ENCODE peak calls at places on chromosomes 7 and 10, in nine cellular contexts. D is ovary, N is A549, J is breast epithelium, C is IMR-90, I is stomach, L is Peyer's patch, F is testis, T is spleen. O is an unnamed sample.

GRCh38 chr10:132263866-132264265 is 43.9 kb downstream of the STK32C start:
- DNase-seq in F (no peak), T (peak), L (no peak), N (no peak), C (no peak), I (no peak), D (no peak), J (no peak), O (no peak)

GRCh38 chr7:151091003-151091402 is 4.7 kb downstream of the AGAP3 start:
- DNase-seq in L (no peak), C (no peak), J (no peak), T (no peak), D (no peak), N (no peak), F (no peak), I (no peak), O (no peak)

GRCh38 chr10:79479283-79479909 is 32.9 kb upstream of the EIF5AL1 start:
- DNase-seq in N (no peak), C (no peak), I (no peak), F (no peak), D (no peak), L (no peak), J (no peak), T (no peak), O (no peak)

GRCh38 chr7:696426-697258 is 29.9 kb upstream of the DNAAF5 start:
- DNase-seq in N (no peak), T (peak), J (no peak), F (no peak), L (no peak), C (no peak), D (no peak), I (no peak), O (no peak)

GRCh38 chr10:69878951-69879350 is 77.2 kb downstream of the COL13A1 start:
- DNase-seq in C (no peak), J (no peak), N (no peak), F (no peak), T (no peak), L (no peak), I (no peak), D (no peak), O (no peak)

GRCh38 chr7:1413936-1414639 is 45.2 kb downstream of the MICALL2 start:
- DNase-seq in T (no peak), N (no peak), F (no peak), J (no peak), L (no peak), C (no peak), I (no peak), D (no peak), O (no peak)

GRCh38 chr7:112572669-112573301 is 92.0 kb downstream of the LSMEM1 start:
- DNase-seq in C (no peak), L (no peak), N (no peak), F (no peak), J (no peak), I (no peak), T (no peak), D (no peak), O (no peak)

GRCh38 chr10:88618496-88618895 is 31.9 kb downstream of the LIPJ start:
- DNase-seq in L (no peak), I (no peak), T (no peak), C (no peak), F (no peak), N (no peak), D (no peak), J (no peak), O (no peak)

GRCh38 chr7:77940647-77941046 is 142.1 kb downstream of the PHTF2 start:
- DNase-seq in F (peak), D (no peak), J (no peak), T (no peak), L (no peak), I (no peak), C (peak), N (peak), O (no peak)

GRCh38 chr7:40232242-40232929 is 97.6 kb downstream of the SUGCT start:
- DNase-seq in F (peak), C (peak), T (no peak), N (peak), D (no peak), J (no peak), L (no peak), I (no peak), O (peak)

GRCh38 chr10:110700947-110701617 is 56.9 kb downstream of the RBM20 start:
- DNase-seq in N (no peak), L (no peak), D (no peak), F (no peak), J (no peak), I (no peak), T (no peak), C (no peak), O (no peak)

GRCh38 chr10:128274938-128275337 is 148.7 kb upstream of the MKI67 start:
- DNase-seq in D (no peak), T (no peak), J (no peak), C (no peak), N (no peak), F (no peak), I (no peak), L (no peak), O (no peak)

GRCh38 chr10:54559498-54559897 is 241.5 kb downstream of the PCDH15 start:
- DNase-seq in C (peak), D (no peak), J (no peak), N (no peak), I (no peak), T (no peak), F (no peak), L (no peak), O (no peak)

GRCh38 chr7:13091974-13092707 is 404.7 kb downstream of the ARL4A start:
- DNase-seq in C (peak), I (no peak), N (no peak), J (no peak), D (no peak), T (no peak), L (no peak), F (no peak), O (no peak)

GRCh38 chr7:7209412-7210050 is 27.2 kb downstream of the C1GALT1 start:
- DNase-seq in D (no peak), J (no peak), N (no peak), C (no peak), T (no peak), F (no peak), L (no peak), I (no peak), O (no peak)

GRCh38 chr7:39926111-39926510 is 23.9 kb upstream of the CDK13 start:
- DNase-seq in D (no peak), T (no peak), C (no peak), F (no peak), I (no peak), L (no peak), N (no peak), J (no peak), O (no peak)

GRCh38 chr10:131928248-131929095 is 27.7 kb downstream of the PPP2R2D start:
- DNase-seq in F (no peak), L (no peak), D (no peak), C (peak), N (no peak), T (peak), I (peak), J (no peak), O (no peak)

DNA sequence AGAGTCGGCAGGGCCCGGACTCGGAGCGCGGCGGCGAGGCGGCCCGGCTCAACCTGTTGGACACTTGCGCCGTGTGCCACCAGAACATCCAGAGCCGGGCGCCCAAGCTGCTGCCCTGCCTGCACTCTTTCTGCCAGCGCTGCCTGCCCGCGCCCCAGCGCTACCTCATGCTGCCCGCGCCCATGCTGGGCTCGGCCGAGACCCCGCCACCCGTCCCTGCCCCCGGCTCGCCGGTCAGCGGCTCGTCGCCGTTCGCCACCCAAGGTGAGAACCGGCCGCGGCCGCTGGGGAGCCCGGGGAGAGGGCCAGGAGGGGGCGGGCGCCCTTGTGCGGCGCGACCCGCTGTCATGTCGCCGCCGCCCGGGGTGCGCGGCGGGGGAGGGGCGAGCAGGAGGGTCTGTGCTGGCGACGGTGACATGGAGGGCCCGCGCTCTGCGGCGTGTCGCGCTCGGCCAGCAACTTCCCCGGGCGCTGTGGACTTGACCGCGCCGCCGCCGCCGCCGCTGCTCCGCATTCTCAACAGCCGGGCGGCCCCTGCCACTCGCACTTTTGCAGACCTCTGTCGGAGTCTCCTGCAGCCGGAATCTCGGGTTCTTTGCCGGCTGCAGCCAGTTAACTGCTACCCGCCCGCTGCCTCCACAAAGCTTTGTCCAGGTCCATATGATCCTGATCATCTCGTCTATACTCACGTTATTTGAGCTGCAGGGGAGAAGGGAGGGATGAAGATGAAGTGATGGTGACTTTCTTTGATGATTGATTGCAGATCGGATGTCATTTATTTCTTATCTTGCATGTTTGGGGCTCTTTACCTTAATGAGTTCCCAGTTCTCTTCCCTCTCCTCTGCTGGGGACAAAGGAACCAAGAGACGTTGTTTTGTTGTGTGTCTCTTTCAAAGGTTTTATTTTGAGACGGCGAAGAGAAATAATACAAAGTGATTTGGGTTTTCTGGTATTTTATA is 869 bp downstream of the TRIM24 start:
- DNase-seq in I (peak), N (peak), T (no peak), F (peak), L (peak), J (no peak), C (peak), D (peak), O (no peak)
- TF ChIP-seq POLR2A in I (no peak), N (no peak), T (no peak), F (no peak), L (no peak), J (no peak), C (no peak), D (no peak), O (peak)

GRCh38 chr7:29146888-29147609 is 712 bp upstream of the CPVL start:
- DNase-seq in L (no peak), F (peak), N (no peak), J (no peak), C (no peak), T (no peak), D (peak), I (peak), O (no peak)

GRCh38 chr7:29147821-29148220 is 1.5 kb upstream of the CPVL start:
- DNase-seq in J (no peak), I (no peak), N (no peak), T (no peak), F (no peak), D (no peak), C (no peak), L (no peak), O (no peak)

GRCh38 chr7:29145553-29146081 is 720 bp downstream of the CPVL start:
- DNase-seq in C (no peak), J (no peak), T (no peak), I (no peak), N (no peak), D (no peak), L (no peak), F (no peak), O (no peak)

GRCh38 chr7:29143698-29144203 is 2.6 kb downstream of the CPVL start:
- DNase-seq in D (no peak), T (no peak), N (no peak), F (no peak), L (no peak), I (no peak), J (no peak), C (no peak), O (no peak)

GRCh38 chr7:29146082-29146706 is at the start of gene CPVL:
- DNase-seq in D (peak), N (no peak), L (peak), I (peak), F (peak), T (peak), C (no peak), J (no peak), O (no peak)
- TF ChIP-seq POLR2A in D (no peak), N (no peak), L (no peak), I (no peak), F (no peak), T (no peak), C (no peak), J (no peak), O (no peak)

GRCh38 chr10:101029520-101030309 is 1.2 kb downstream of the PDZD7 start:
- DNase-seq in N (no peak), L (no peak), C (no peak), F (no peak), T (no peak), D (peak), J (no peak), I (no peak), O (no peak)

GRCh38 chr10:101031128-101031795 is at the start of the genes PDZD7 and SFXN3:
- DNase-seq in N (peak), I (peak), C (peak), F (peak), J (peak), T (peak), D (peak), L (peak), O (peak)

GRCh38 chr10:101032637-101033201 is 1.7 kb downstream of the SFXN3 start:
- DNase-seq in I (peak), T (no peak), D (peak), C (peak), L (no peak), F (no peak), J (no peak), N (peak), O (peak)

GRCh38 chr10:101030492-101031127 is 319 bp downstream of the PDZD7 start:
- DNase-seq in T (no peak), F (no peak), L (peak), I (no peak), D (no peak), N (no peak), C (no peak), J (no peak), O (no peak)

DNA sequence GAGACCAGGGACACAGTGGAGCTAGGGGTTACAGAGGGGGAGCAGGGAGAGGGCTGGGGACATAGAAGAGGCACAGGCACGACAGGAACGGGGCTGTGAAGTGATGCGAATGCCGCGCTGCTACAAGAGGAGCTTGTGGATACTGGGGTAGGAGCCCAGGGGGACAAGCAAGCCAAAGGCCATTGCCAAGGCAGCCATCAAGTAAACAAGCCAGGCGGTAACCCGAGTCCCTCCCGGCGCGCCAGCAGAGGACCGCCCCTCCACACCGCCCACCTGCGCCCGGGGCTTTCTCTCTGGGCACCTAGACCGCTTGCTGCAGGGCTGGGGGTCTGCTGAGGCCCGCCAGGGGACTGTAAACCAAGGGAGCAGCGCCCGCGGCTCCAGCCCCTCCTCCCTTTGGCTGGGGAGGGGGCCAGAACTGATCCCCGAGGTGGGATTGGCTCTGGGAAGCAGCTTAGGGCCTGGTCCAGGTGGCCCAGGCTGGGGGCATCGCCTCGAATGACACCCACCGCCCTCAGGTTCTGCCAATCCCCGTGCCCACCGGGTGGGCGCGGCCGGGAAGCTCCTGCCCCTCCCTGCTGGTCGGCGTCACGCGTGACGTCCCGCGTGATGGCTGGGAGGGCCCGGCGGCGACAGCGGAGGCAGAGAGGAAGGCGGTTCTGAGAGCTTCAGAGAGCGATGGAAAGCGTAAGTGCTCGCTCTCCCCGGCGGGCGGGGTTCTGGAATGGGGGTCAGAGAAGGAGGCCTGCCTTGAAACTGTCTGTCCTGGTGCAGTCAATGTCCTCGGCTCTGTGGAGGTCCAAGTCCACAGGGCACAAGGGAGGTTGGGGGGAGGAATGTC is 982 bp downstream of the SFXN3 start:
- DNase-seq in T (peak), N (peak), F (peak), I (peak), C (peak), L (peak), D (peak), J (peak), O (no peak)
- TF ChIP-seq POLR2A in T (no peak), N (peak), F (peak), I (no peak), C (no peak), L (peak), D (peak), J (no peak), O (peak)

DNA sequence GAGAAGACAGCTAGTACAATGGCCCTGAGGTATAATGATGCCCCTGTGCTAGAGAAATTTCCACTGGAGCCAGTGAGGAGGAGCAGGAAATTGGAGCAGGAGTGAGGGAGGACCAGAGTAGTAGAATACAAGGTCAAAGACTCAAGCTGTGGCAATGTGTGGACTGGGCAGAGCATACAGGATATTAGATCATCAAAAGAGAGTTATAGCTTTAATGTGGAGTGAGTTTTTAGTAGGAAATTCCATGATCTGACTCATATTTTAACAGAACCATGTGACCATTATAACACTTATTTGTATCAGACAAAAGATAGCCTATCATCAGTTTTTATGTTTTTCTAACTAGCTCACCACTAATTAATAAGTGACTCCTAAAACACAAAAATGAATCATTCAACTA is 154.1 kb downstream of the DGKB start:
- DNase-seq in L (no peak), N (no peak), C (peak), T (no peak), J (no peak), D (no peak), F (no peak), I (no peak), O (peak)
- TF ChIP-seq POLR2A in L (no peak), N (no peak), C (no peak), T (no peak), J (no peak), D (no peak), F (no peak), I (no peak), O (no peak)

DNA sequence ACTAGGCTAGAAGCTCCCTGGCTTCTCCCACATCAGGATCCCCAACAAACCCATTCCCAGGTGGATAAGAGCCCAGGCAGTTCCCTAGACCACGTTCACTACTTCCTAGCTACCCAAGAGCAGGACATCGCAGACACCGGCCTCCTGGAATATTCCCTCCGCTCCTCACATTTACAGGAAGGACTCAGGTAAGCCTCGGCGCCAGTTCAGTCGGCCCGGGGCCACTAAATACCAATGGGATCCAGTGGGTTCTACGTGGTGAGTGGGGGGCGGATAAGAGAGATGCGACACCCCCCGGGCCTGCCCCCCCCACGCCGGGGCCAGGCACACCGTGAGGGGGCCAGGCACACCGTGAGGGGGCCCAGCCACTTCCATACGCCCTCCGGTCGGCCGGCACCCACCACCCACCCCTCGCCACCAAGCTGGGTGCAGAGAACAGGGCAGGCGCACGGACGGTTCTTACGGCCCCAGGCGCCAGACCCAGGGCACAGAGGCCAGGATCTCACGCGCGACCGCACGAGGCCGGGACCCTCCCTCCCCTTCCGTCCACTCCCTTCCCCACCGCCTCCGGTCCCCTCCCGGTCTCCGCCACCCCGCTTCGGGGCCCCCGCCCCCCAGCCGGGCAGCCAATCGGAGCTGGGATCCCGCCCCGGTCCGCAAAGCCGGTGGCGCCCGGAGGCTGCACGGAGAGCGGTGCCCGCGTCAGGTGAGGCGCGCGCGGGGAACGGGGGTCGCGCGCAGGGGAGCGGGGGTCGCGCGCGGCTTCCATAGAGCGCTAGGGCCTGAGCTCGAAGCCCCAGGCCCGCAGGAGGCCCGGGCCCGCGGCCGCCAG is at the start of gene BLVRA:
- DNase-seq in F (peak), J (peak), C (peak), T (peak), I (peak), N (peak), L (peak), D (peak), O (peak)
- TF ChIP-seq POLR2A in F (no peak), J (no peak), C (no peak), T (no peak), I (no peak), N (peak), L (no peak), D (no peak), O (peak)